ENCODE peak calls at places on chromosomes 5 and 9, in ten cellular contexts. One of them, this sample, is unnamed.

GRCh38 chr5:140857987-140858240 is 2.2 kb downstream of the PCDHA10 start:
- DNase-seq in activated T-helper 1 cell treated with Interleukin-2 at 50 U/mL for 16 hours: no peak
- DNase-seq in PC-3: no peak
- DNase-seq in NAMALWA: no peak
- DNase-seq in HCEC 1CT: no peak
- DNase-seq in SW480: no peak
- DNase-seq in NCI-H1417: no peak
- DNase-seq in spleen: no peak
- DNase-seq in activated CD4-positive, alpha-beta T cell treated with anti-CD3 and anti-CD28 coated beads, Interleukin-2, amount 50 U/mL, for 1 hour: no peak
- DNase-seq in GM20000: no peak
- DNase-seq in this sample: no peak

GRCh38 chr5:10387690-10388089 is 34.2 kb downstream of the MARCHF6 start:
- DNase-seq in GM20000: no peak
- DNase-seq in HCEC 1CT: peak
- DNase-seq in SW480: no peak
- DNase-seq in NAMALWA: no peak
- DNase-seq in PC-3: no peak
- DNase-seq in activated CD4-positive, alpha-beta T cell treated with anti-CD3 and anti-CD28 coated beads, Interleukin-2, amount 50 U/mL, for 1 hour: no peak
- DNase-seq in NCI-H1417: no peak
- DNase-seq in spleen: no peak
- DNase-seq in activated T-helper 1 cell treated with Interleukin-2 at 50 U/mL for 16 hours: no peak
- DNase-seq in this sample: no peak

GRCh38 chr9:134295101-134295745 is 31.0 kb upstream of the RXRA start:
- DNase-seq in activated T-helper 1 cell treated with Interleukin-2 at 50 U/mL for 16 hours: no peak
- DNase-seq in NAMALWA: no peak
- DNase-seq in PC-3: no peak
- DNase-seq in NCI-H1417: no peak
- DNase-seq in SW480: no peak
- DNase-seq in HCEC 1CT: no peak
- DNase-seq in spleen: peak
- DNase-seq in activated CD4-positive, alpha-beta T cell treated with anti-CD3 and anti-CD28 coated beads, Interleukin-2, amount 50 U/mL, for 1 hour: no peak
- DNase-seq in GM20000: no peak
- DNase-seq in this sample: no peak

GRCh38 chr9:21524099-21524830 is 42.2 kb upstream of the IFNE start:
- DNase-seq in PC-3: no peak
- DNase-seq in activated T-helper 1 cell treated with Interleukin-2 at 50 U/mL for 16 hours: no peak
- DNase-seq in NCI-H1417: no peak
- DNase-seq in NAMALWA: no peak
- DNase-seq in GM20000: no peak
- DNase-seq in HCEC 1CT: no peak
- DNase-seq in spleen: no peak
- DNase-seq in activated CD4-positive, alpha-beta T cell treated with anti-CD3 and anti-CD28 coated beads, Interleukin-2, amount 50 U/mL, for 1 hour: no peak
- DNase-seq in SW480: no peak
- DNase-seq in this sample: no peak

GRCh38 chr5:150272531-150272930 is 17.0 kb downstream of the CAMK2A start:
- DNase-seq in activated T-helper 1 cell treated with Interleukin-2 at 50 U/mL for 16 hours: no peak
- DNase-seq in GM20000: peak
- DNase-seq in NAMALWA: peak
- DNase-seq in PC-3: peak
- DNase-seq in HCEC 1CT: peak
- DNase-seq in SW480: peak
- DNase-seq in NCI-H1417: no peak
- DNase-seq in activated CD4-positive, alpha-beta T cell treated with anti-CD3 and anti-CD28 coated beads, Interleukin-2, amount 50 U/mL, for 1 hour: no peak
- DNase-seq in spleen: no peak
- DNase-seq in this sample: peak

GRCh38 chr5:94893404-94894145 is 275.1 kb downstream of the SLF1 start:
- DNase-seq in HCEC 1CT: peak
- DNase-seq in spleen: no peak
- DNase-seq in GM20000: no peak
- DNase-seq in activated T-helper 1 cell treated with Interleukin-2 at 50 U/mL for 16 hours: no peak
- DNase-seq in SW480: no peak
- DNase-seq in NCI-H1417: no peak
- DNase-seq in PC-3: peak
- DNase-seq in activated CD4-positive, alpha-beta T cell treated with anti-CD3 and anti-CD28 coated beads, Interleukin-2, amount 50 U/mL, for 1 hour: no peak
- DNase-seq in NAMALWA: peak
- DNase-seq in this sample: peak

GRCh38 chr5:65102826-65103673 is 334.3 kb downstream of the CWC27 start:
- DNase-seq in activated T-helper 1 cell treated with Interleukin-2 at 50 U/mL for 16 hours: peak
- DNase-seq in NAMALWA: peak
- DNase-seq in GM20000: peak
- DNase-seq in PC-3: peak
- DNase-seq in spleen: peak
- DNase-seq in activated CD4-positive, alpha-beta T cell treated with anti-CD3 and anti-CD28 coated beads, Interleukin-2, amount 50 U/mL, for 1 hour: peak
- DNase-seq in NCI-H1417: peak
- DNase-seq in SW480: peak
- DNase-seq in HCEC 1CT: peak
- DNase-seq in this sample: peak

GRCh38 chr5:114883675-114884074 is 286.0 kb downstream of the TRIM36 start:
- DNase-seq in spleen: no peak
- DNase-seq in PC-3: no peak
- DNase-seq in activated T-helper 1 cell treated with Interleukin-2 at 50 U/mL for 16 hours: no peak
- DNase-seq in SW480: no peak
- DNase-seq in GM20000: no peak
- DNase-seq in HCEC 1CT: no peak
- DNase-seq in NCI-H1417: no peak
- DNase-seq in NAMALWA: no peak
- DNase-seq in activated CD4-positive, alpha-beta T cell treated with anti-CD3 and anti-CD28 coated beads, Interleukin-2, amount 50 U/mL, for 1 hour: no peak
- DNase-seq in this sample: no peak

GRCh38 chr5:148912714-148913398 is 86.4 kb downstream of the ADRB2 start:
- DNase-seq in GM20000: no peak
- DNase-seq in activated T-helper 1 cell treated with Interleukin-2 at 50 U/mL for 16 hours: no peak
- DNase-seq in NAMALWA: no peak
- DNase-seq in activated CD4-positive, alpha-beta T cell treated with anti-CD3 and anti-CD28 coated beads, Interleukin-2, amount 50 U/mL, for 1 hour: no peak
- DNase-seq in spleen: no peak
- DNase-seq in NCI-H1417: no peak
- DNase-seq in HCEC 1CT: peak
- DNase-seq in SW480: peak
- DNase-seq in PC-3: peak
- DNase-seq in this sample: peak

GRCh38 chr5:56688402-56688801 is 126.9 kb upstream of the MAP3K1 start:
- DNase-seq in HCEC 1CT: no peak
- DNase-seq in NCI-H1417: no peak
- DNase-seq in activated T-helper 1 cell treated with Interleukin-2 at 50 U/mL for 16 hours: no peak
- DNase-seq in spleen: no peak
- DNase-seq in GM20000: no peak
- DNase-seq in PC-3: no peak
- DNase-seq in SW480: no peak
- DNase-seq in activated CD4-positive, alpha-beta T cell treated with anti-CD3 and anti-CD28 coated beads, Interleukin-2, amount 50 U/mL, for 1 hour: no peak
- DNase-seq in NAMALWA: no peak
- DNase-seq in this sample: no peak

GRCh38 chr5:89083791-89084190 is 200.8 kb upstream of the MEF2C start:
- DNase-seq in HCEC 1CT: peak
- DNase-seq in NCI-H1417: no peak
- DNase-seq in NAMALWA: no peak
- DNase-seq in GM20000: no peak
- DNase-seq in spleen: no peak
- DNase-seq in activated CD4-positive, alpha-beta T cell treated with anti-CD3 and anti-CD28 coated beads, Interleukin-2, amount 50 U/mL, for 1 hour: no peak
- DNase-seq in SW480: no peak
- DNase-seq in PC-3: no peak
- DNase-seq in activated T-helper 1 cell treated with Interleukin-2 at 50 U/mL for 16 hours: no peak
- DNase-seq in this sample: peak

GRCh38 chr5:157870837-157871834 is 12.2 kb upstream of the CLINT1 start:
- DNase-seq in SW480: peak
- DNase-seq in activated T-helper 1 cell treated with Interleukin-2 at 50 U/mL for 16 hours: no peak
- DNase-seq in PC-3: peak
- DNase-seq in activated CD4-positive, alpha-beta T cell treated with anti-CD3 and anti-CD28 coated beads, Interleukin-2, amount 50 U/mL, for 1 hour: no peak
- DNase-seq in NCI-H1417: no peak
- DNase-seq in spleen: no peak
- DNase-seq in NAMALWA: no peak
- DNase-seq in HCEC 1CT: peak
- DNase-seq in GM20000: no peak
- DNase-seq in this sample: peak

GRCh38 chr5:157143127-157143959 is 678 bp upstream of the MED7 start:
- DNase-seq in GM20000: peak
- DNase-seq in NAMALWA: peak
- DNase-seq in activated CD4-positive, alpha-beta T cell treated with anti-CD3 and anti-CD28 coated beads, Interleukin-2, amount 50 U/mL, for 1 hour: peak
- DNase-seq in activated T-helper 1 cell treated with Interleukin-2 at 50 U/mL for 16 hours: peak
- DNase-seq in spleen: peak
- DNase-seq in HCEC 1CT: peak
- DNase-seq in NCI-H1417: peak
- DNase-seq in PC-3: no peak
- DNase-seq in SW480: peak
- DNase-seq in this sample: peak

GRCh38 chr5:33441241-33441844 is 578 bp downstream of the TARS1 start:
- DNase-seq in SW480: peak
- DNase-seq in HCEC 1CT: peak
- DNase-seq in GM20000: peak
- DNase-seq in NCI-H1417: no peak
- DNase-seq in NAMALWA: no peak
- DNase-seq in activated T-helper 1 cell treated with Interleukin-2 at 50 U/mL for 16 hours: peak
- DNase-seq in spleen: no peak
- DNase-seq in activated CD4-positive, alpha-beta T cell treated with anti-CD3 and anti-CD28 coated beads, Interleukin-2, amount 50 U/mL, for 1 hour: peak
- DNase-seq in PC-3: peak
- DNase-seq in this sample: peak

GRCh38 chr5:56814361-56814962 is 887 bp upstream of the MAP3K1 start:
- DNase-seq in spleen: peak
- DNase-seq in SW480: peak
- DNase-seq in activated CD4-positive, alpha-beta T cell treated with anti-CD3 and anti-CD28 coated beads, Interleukin-2, amount 50 U/mL, for 1 hour: peak
- DNase-seq in PC-3: peak
- DNase-seq in activated T-helper 1 cell treated with Interleukin-2 at 50 U/mL for 16 hours: peak
- DNase-seq in HCEC 1CT: no peak
- DNase-seq in GM20000: no peak
- DNase-seq in NCI-H1417: peak
- DNase-seq in NAMALWA: peak
- DNase-seq in this sample: no peak

GRCh38 chr5:18745988-18746615 is 1111.8 kb downstream of the TAF11L14 start:
- DNase-seq in HCEC 1CT: no peak
- DNase-seq in PC-3: peak
- DNase-seq in NAMALWA: peak
- DNase-seq in SW480: peak
- DNase-seq in GM20000: peak
- DNase-seq in activated T-helper 1 cell treated with Interleukin-2 at 50 U/mL for 16 hours: peak
- DNase-seq in activated CD4-positive, alpha-beta T cell treated with anti-CD3 and anti-CD28 coated beads, Interleukin-2, amount 50 U/mL, for 1 hour: peak
- DNase-seq in spleen: peak
- DNase-seq in NCI-H1417: peak
- DNase-seq in this sample: peak

GRCh38 chr5:29794146-29794787 is 1399.2 kb upstream of the CDH6 start:
- DNase-seq in HCEC 1CT: no peak
- DNase-seq in activated CD4-positive, alpha-beta T cell treated with anti-CD3 and anti-CD28 coated beads, Interleukin-2, amount 50 U/mL, for 1 hour: no peak
- DNase-seq in PC-3: no peak
- DNase-seq in SW480: no peak
- DNase-seq in NAMALWA: no peak
- DNase-seq in spleen: no peak
- DNase-seq in NCI-H1417: no peak
- DNase-seq in activated T-helper 1 cell treated with Interleukin-2 at 50 U/mL for 16 hours: no peak
- DNase-seq in GM20000: no peak
- DNase-seq in this sample: no peak

GRCh38 chr5:80204808-80205614 is 50.8 kb downstream of the SERINC5 start:
- DNase-seq in spleen: no peak
- DNase-seq in activated CD4-positive, alpha-beta T cell treated with anti-CD3 and anti-CD28 coated beads, Interleukin-2, amount 50 U/mL, for 1 hour: no peak
- DNase-seq in NAMALWA: peak
- DNase-seq in HCEC 1CT: no peak
- DNase-seq in NCI-H1417: no peak
- DNase-seq in SW480: no peak
- DNase-seq in GM20000: no peak
- DNase-seq in activated T-helper 1 cell treated with Interleukin-2 at 50 U/mL for 16 hours: no peak
- DNase-seq in PC-3: no peak
- DNase-seq in this sample: peak

GRCh38 chr5:31888513-31888912 is 249.6 kb downstream of the PDZD2 start:
- DNase-seq in PC-3: no peak
- DNase-seq in HCEC 1CT: no peak
- DNase-seq in NCI-H1417: no peak
- DNase-seq in GM20000: no peak
- DNase-seq in NAMALWA: no peak
- DNase-seq in activated T-helper 1 cell treated with Interleukin-2 at 50 U/mL for 16 hours: no peak
- DNase-seq in activated CD4-positive, alpha-beta T cell treated with anti-CD3 and anti-CD28 coated beads, Interleukin-2, amount 50 U/mL, for 1 hour: no peak
- DNase-seq in SW480: no peak
- DNase-seq in spleen: no peak
- DNase-seq in this sample: no peak

GRCh38 chr9:114611516-114612271 is 603 bp downstream of the TMEM268 start:
- DNase-seq in NCI-H1417: peak
- DNase-seq in PC-3: peak
- DNase-seq in SW480: peak
- DNase-seq in spleen: peak
- DNase-seq in activated T-helper 1 cell treated with Interleukin-2 at 50 U/mL for 16 hours: peak
- DNase-seq in HCEC 1CT: peak
- DNase-seq in NAMALWA: peak
- DNase-seq in activated CD4-positive, alpha-beta T cell treated with anti-CD3 and anti-CD28 coated beads, Interleukin-2, amount 50 U/mL, for 1 hour: peak
- DNase-seq in GM20000: peak
- DNase-seq in this sample: peak

GRCh38 chr5:137492321-137492720 is 6.8 kb downstream of the SPOCK1 start:
- DNase-seq in activated CD4-positive, alpha-beta T cell treated with anti-CD3 and anti-CD28 coated beads, Interleukin-2, amount 50 U/mL, for 1 hour: no peak
- DNase-seq in SW480: no peak
- DNase-seq in GM20000: no peak
- DNase-seq in spleen: no peak
- DNase-seq in PC-3: peak
- DNase-seq in HCEC 1CT: no peak
- DNase-seq in activated T-helper 1 cell treated with Interleukin-2 at 50 U/mL for 16 hours: no peak
- DNase-seq in NAMALWA: no peak
- DNase-seq in NCI-H1417: no peak
- DNase-seq in this sample: no peak

GRCh38 chr9:126164796-126165525 is 161.7 kb upstream of the MVB12B start:
- DNase-seq in activated CD4-positive, alpha-beta T cell treated with anti-CD3 and anti-CD28 coated beads, Interleukin-2, amount 50 U/mL, for 1 hour: no peak
- DNase-seq in SW480: no peak
- DNase-seq in PC-3: no peak
- DNase-seq in NCI-H1417: no peak
- DNase-seq in GM20000: peak
- DNase-seq in spleen: peak
- DNase-seq in HCEC 1CT: no peak
- DNase-seq in NAMALWA: no peak
- DNase-seq in activated T-helper 1 cell treated with Interleukin-2 at 50 U/mL for 16 hours: no peak
- DNase-seq in this sample: no peak

GRCh38 chr9:14004110-14004509 is 309.8 kb downstream of the NFIB start:
- DNase-seq in GM20000: no peak
- DNase-seq in NCI-H1417: no peak
- DNase-seq in activated T-helper 1 cell treated with Interleukin-2 at 50 U/mL for 16 hours: no peak
- DNase-seq in HCEC 1CT: no peak
- DNase-seq in PC-3: no peak
- DNase-seq in NAMALWA: no peak
- DNase-seq in activated CD4-positive, alpha-beta T cell treated with anti-CD3 and anti-CD28 coated beads, Interleukin-2, amount 50 U/mL, for 1 hour: no peak
- DNase-seq in spleen: no peak
- DNase-seq in SW480: no peak
- DNase-seq in this sample: no peak

GRCh38 chr9:17191095-17191494 is 56.3 kb downstream of the CNTLN start:
- DNase-seq in SW480: no peak
- DNase-seq in NAMALWA: no peak
- DNase-seq in NCI-H1417: no peak
- DNase-seq in activated CD4-positive, alpha-beta T cell treated with anti-CD3 and anti-CD28 coated beads, Interleukin-2, amount 50 U/mL, for 1 hour: no peak
- DNase-seq in PC-3: no peak
- DNase-seq in activated T-helper 1 cell treated with Interleukin-2 at 50 U/mL for 16 hours: no peak
- DNase-seq in HCEC 1CT: peak
- DNase-seq in GM20000: no peak
- DNase-seq in spleen: no peak
- DNase-seq in this sample: no peak

This sample was measured in SK-MEL-5.